ENCODE peak calls at places on chromosomes 13 and 19, in four cellular contexts. One of them, this sample, is unnamed.

GRCh38 chr19:3336680-3337523 is 29.5 kb upstream of the NFIC start:
- DNase-seq in K562: no peak
- DNase-seq in HepG2: peak
- DNase-seq in GM12878: no peak
- DNase-seq in this sample: no peak

GRCh38 chr19:41958367-41959055 is 610 bp downstream of the RABAC1 start:
- DNase-seq in K562: peak
- DNase-seq in HepG2: peak
- DNase-seq in GM12878: no peak
- DNase-seq in this sample: peak

GRCh38 chr19:38975861-38976271 is 324 bp upstream of the FBXO17 start:
- DNase-seq in K562: peak
- DNase-seq in HepG2: peak
- DNase-seq in GM12878: no peak
- DNase-seq in this sample: no peak

GRCh38 chr19:39138221-39139211 is 12.9 kb downstream of the PAK4 start:
- DNase-seq in K562: no peak
- DNase-seq in HepG2: no peak
- DNase-seq in GM12878: no peak
- DNase-seq in this sample: no peak

GRCh38 chr13:105660550-105660949 is 874.9 kb downstream of the EFNB2 start:
- DNase-seq in K562: no peak
- DNase-seq in HepG2: no peak
- DNase-seq in GM12878: no peak
- DNase-seq in this sample: no peak

GRCh38 chr19:10010247-10010691 is at the start of gene COL5A3:
- DNase-seq in K562: peak
- DNase-seq in HepG2: no peak
- DNase-seq in GM12878: no peak
- DNase-seq in this sample: no peak

GRCh38 chr19:4183967-4184717 is 1.7 kb downstream of the ANKRD24 start:
- DNase-seq in K562: no peak
- DNase-seq in HepG2: no peak
- DNase-seq in GM12878: no peak
- DNase-seq in this sample: no peak

GRCh38 chr19:57056972-57057371 is 62.8 kb upstream of the USP29 start:
- DNase-seq in K562: no peak
- DNase-seq in HepG2: no peak
- DNase-seq in GM12878: no peak
- DNase-seq in this sample: no peak

GRCh38 chr19:46624958-46625661 is at the start of gene PTGIR:
- DNase-seq in K562: peak
- DNase-seq in HepG2: no peak
- DNase-seq in GM12878: no peak
- DNase-seq in this sample: no peak

GRCh38 chr19:46818812-46819211 is 30.4 kb upstream of the SLC1A5 start:
- DNase-seq in K562: no peak
- DNase-seq in HepG2: peak
- DNase-seq in GM12878: no peak
- DNase-seq in this sample: no peak

GRCh38 chr13:106555631-106556328 is 12.2 kb downstream of the ARGLU1 start:
- DNase-seq in K562: no peak
- DNase-seq in HepG2: no peak
- DNase-seq in GM12878: no peak
- DNase-seq in this sample: no peak

GRCh38 chr19:35265126-35265995 is 3.4 kb upstream of the USF2 start:
- DNase-seq in K562: no peak
- DNase-seq in HepG2: no peak
- DNase-seq in GM12878: no peak
- DNase-seq in this sample: no peak

GRCh38 chr13:53368948-53369347 is 340.3 kb downstream of the OLFM4 start:
- DNase-seq in K562: no peak
- DNase-seq in HepG2: no peak
- DNase-seq in GM12878: no peak
- DNase-seq in this sample: no peak

GRCh38 chr13:77544365-77544764 is 8.9 kb downstream of the SCEL start:
- DNase-seq in K562: no peak
- DNase-seq in HepG2: no peak
- DNase-seq in GM12878: no peak
- DNase-seq in this sample: no peak

GRCh38 chr13:23707674-23708073 is 137.5 kb downstream of the TNFRSF19 start:
- DNase-seq in K562: no peak
- DNase-seq in HepG2: no peak
- DNase-seq in GM12878: no peak
- DNase-seq in this sample: no peak

GRCh38 chr13:43815204-43815603 is 28.4 kb upstream of the ENOX1 start:
- DNase-seq in K562: no peak
- DNase-seq in HepG2: no peak
- DNase-seq in GM12878: no peak
- DNase-seq in this sample: peak

GRCh38 chr19:4414144-4414799 is 11.8 kb downstream of the CHAF1A start:
- DNase-seq in K562: no peak
- DNase-seq in HepG2: no peak
- DNase-seq in GM12878: no peak
- DNase-seq in this sample: no peak

GRCh38 chr13:108574856-108575255 is 54.6 kb upstream of the MYO16 start:
- DNase-seq in K562: no peak
- DNase-seq in HepG2: no peak
- DNase-seq in GM12878: no peak
- DNase-seq in this sample: no peak

GRCh38 chr13:95644611-95645052 is at the start of gene DZIP1:
- DNase-seq in K562: no peak
- DNase-seq in HepG2: peak
- DNase-seq in GM12878: no peak
- DNase-seq in this sample: peak

GRCh38 chr13:79987323-79987722 is 353.6 kb downstream of the SPRY2 start:
- DNase-seq in K562: no peak
- DNase-seq in HepG2: no peak
- DNase-seq in GM12878: no peak
- DNase-seq in this sample: no peak

GRCh38 chr19:31316201-31316951 is 32.9 kb downstream of the TSHZ3 start:
- DNase-seq in K562: no peak
- DNase-seq in HepG2: no peak
- DNase-seq in GM12878: no peak
- DNase-seq in this sample: peak

GRCh38 chr13:46598820-46599180 is 45.8 kb downstream of the LRCH1 start:
- DNase-seq in K562: no peak
- DNase-seq in HepG2: no peak
- DNase-seq in GM12878: no peak
- DNase-seq in this sample: no peak

GRCh38 chr13:42485272-42485671 is 88.7 kb upstream of the TNFSF11 start:
- DNase-seq in K562: no peak
- DNase-seq in HepG2: no peak
- DNase-seq in GM12878: no peak
- DNase-seq in this sample: no peak

GRCh38 chr13:105642511-105642958 is 892.9 kb downstream of the EFNB2 start:
- DNase-seq in K562: no peak
- DNase-seq in HepG2: no peak
- DNase-seq in GM12878: no peak
- DNase-seq in this sample: no peak

GRCh38 chr13:26132756-26133155 is 80.9 kb upstream of the SHISA2 start:
- DNase-seq in K562: no peak
- DNase-seq in HepG2: no peak
- DNase-seq in GM12878: no peak
- DNase-seq in this sample: peak

GRCh38 chr19:1360818-1361461 is 22.8 kb upstream of the NDUFS7 start:
- DNase-seq in K562: no peak
- DNase-seq in HepG2: no peak
- DNase-seq in GM12878: no peak
- DNase-seq in this sample: peak

GRCh38 chr13:39329182-39329639 is 273.8 kb downstream of the LHFPL6 start:
- DNase-seq in K562: no peak
- DNase-seq in HepG2: no peak
- DNase-seq in GM12878: no peak
- DNase-seq in this sample: peak

GRCh38 chr13:39245688-39246087 is 207.4 kb downstream of the NHLRC3 start:
- DNase-seq in K562: no peak
- DNase-seq in HepG2: no peak
- DNase-seq in GM12878: no peak
- DNase-seq in this sample: no peak

GRCh38 chr13:64709079-64709478 is 2521.1 kb downstream of the PCDH9 start:
- DNase-seq in K562: no peak
- DNase-seq in HepG2: no peak
- DNase-seq in GM12878: no peak
- DNase-seq in this sample: no peak

GRCh38 chr19:55360902-55361301 is 2.2 kb downstream of the GARIN5B start:
- DNase-seq in K562: no peak
- DNase-seq in HepG2: no peak
- DNase-seq in GM12878: no peak
- DNase-seq in this sample: no peak

GRCh38 chr13:83995930-83996329 is 113.7 kb upstream of the SLITRK1 start:
- DNase-seq in K562: no peak
- DNase-seq in HepG2: no peak
- DNase-seq in GM12878: no peak
- DNase-seq in this sample: no peak

GRCh38 chr13:50357586-50358118 is 342.4 kb downstream of the KCNRG start:
- DNase-seq in K562: no peak
- DNase-seq in HepG2: no peak
- DNase-seq in GM12878: no peak
- DNase-seq in this sample: peak

GRCh38 chr13:50358221-50358620 is 343.0 kb downstream of the KCNRG start:
- DNase-seq in K562: no peak
- DNase-seq in HepG2: no peak
- DNase-seq in GM12878: no peak
- DNase-seq in this sample: no peak

GRCh38 chr13:50357136-50357535 is 341.9 kb downstream of the KCNRG start:
- DNase-seq in K562: no peak
- DNase-seq in HepG2: no peak
- DNase-seq in GM12878: no peak
- DNase-seq in this sample: no peak

GRCh38 chr13:50353651-50354415 is 338.6 kb downstream of the KCNRG start:
- DNase-seq in K562: no peak
- DNase-seq in HepG2: no peak
- DNase-seq in GM12878: no peak
- DNase-seq in this sample: no peak

DNA sequence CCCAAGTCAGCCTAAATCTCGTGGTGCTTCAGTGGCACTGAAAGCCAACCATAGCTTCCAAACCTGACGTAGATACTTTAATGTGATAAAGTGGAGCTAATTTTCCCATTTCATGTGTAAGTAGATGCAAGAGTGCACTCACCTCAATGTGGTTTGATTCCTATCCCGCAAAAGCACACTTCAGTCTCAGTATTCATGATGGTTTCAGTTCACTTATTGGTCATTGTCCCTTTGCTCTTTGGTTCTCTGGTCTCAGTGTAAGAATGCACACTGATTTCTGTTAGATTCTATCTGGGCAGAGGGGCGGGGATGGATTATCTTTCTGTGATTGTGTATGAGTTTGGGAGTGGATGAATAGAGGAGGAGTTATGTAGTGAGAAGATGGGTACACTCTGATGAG is 340.6 kb downstream of the KCNRG start:
- DNase-seq in K562: no peak
- DNase-seq in HepG2: no peak
- DNase-seq in GM12878: peak
- DNase-seq in this sample: no peak
- TF ChIP-seq TARDBP in K562: no peak
- TF ChIP-seq TARDBP in HepG2: no peak
- TF ChIP-seq TARDBP in GM12878: no peak
- TF ChIP-seq TARDBP in this sample: no peak

GRCh38 chr13:59477011-59477410 is 686.7 kb downstream of the DIAPH3 start:
- DNase-seq in K562: no peak
- DNase-seq in HepG2: peak
- DNase-seq in GM12878: no peak
- DNase-seq in this sample: peak

GRCh38 chr13:59480857-59481256 is 682.9 kb downstream of the DIAPH3 start:
- DNase-seq in K562: no peak
- DNase-seq in HepG2: no peak
- DNase-seq in GM12878: no peak
- DNase-seq in this sample: no peak

GRCh38 chr13:59480398-59480797 is 683.3 kb downstream of the DIAPH3 start:
- DNase-seq in K562: no peak
- DNase-seq in HepG2: no peak
- DNase-seq in GM12878: no peak
- DNase-seq in this sample: no peak

GRCh38 chr13:59478908-59479307 is 684.8 kb downstream of the DIAPH3 start:
- DNase-seq in K562: no peak
- DNase-seq in HepG2: no peak
- DNase-seq in GM12878: no peak
- DNase-seq in this sample: no peak

GRCh38 chr13:59479629-59480028 is 684.1 kb downstream of the DIAPH3 start:
- DNase-seq in K562: no peak
- DNase-seq in HepG2: no peak
- DNase-seq in GM12878: no peak
- DNase-seq in this sample: no peak
- TF ChIP-seq TARDBP in K562: no peak
- TF ChIP-seq TARDBP in HepG2: no peak
- TF ChIP-seq TARDBP in GM12878: no peak
- TF ChIP-seq TARDBP in this sample: no peak

GRCh38 chr19:43429395-43429794 is 14.7 kb downstream of the TEX101 start:
- DNase-seq in K562: no peak
- DNase-seq in HepG2: no peak
- DNase-seq in GM12878: no peak
- DNase-seq in this sample: no peak
- TF ChIP-seq TARDBP in K562: no peak
- TF ChIP-seq TARDBP in HepG2: no peak
- TF ChIP-seq TARDBP in GM12878: no peak
- TF ChIP-seq TARDBP in this sample: no peak

GRCh38 chr19:19562665-19563347 is 24.7 kb downstream of the CILP2 start:
- DNase-seq in K562: no peak
- DNase-seq in HepG2: no peak
- DNase-seq in GM12878: no peak
- DNase-seq in this sample: no peak
- TF ChIP-seq TARDBP in K562: no peak
- TF ChIP-seq TARDBP in HepG2: no peak
- TF ChIP-seq TARDBP in GM12878: no peak
- TF ChIP-seq TARDBP in this sample: no peak

GRCh38 chr13:113785051-113786010 is 26.3 kb downstream of the TMEM255B start:
- DNase-seq in K562: no peak
- DNase-seq in HepG2: no peak
- DNase-seq in GM12878: no peak
- DNase-seq in this sample: no peak
- TF ChIP-seq TARDBP in K562: no peak
- TF ChIP-seq TARDBP in HepG2: no peak
- TF ChIP-seq TARDBP in GM12878: no peak
- TF ChIP-seq TARDBP in this sample: no peak